ENCODE peak calls at places on chromosome 19, in five cellular contexts. One of them, this sample, is unnamed.

GRCh38 chr19:1145635-1146417 is 28.2 kb downstream of the SBNO2 start:
- DNase-seq in pancreas: no peak
- DNase-seq in aorta: no peak
- DNase-seq in IMR-90: no peak
- DNase-seq in left lung: no peak
- DNase-seq in this sample: no peak

GRCh38 chr19:58009301-58009665 is 6.7 kb upstream of the ZNF606 start:
- DNase-seq in pancreas: no peak
- DNase-seq in aorta: no peak
- DNase-seq in IMR-90: no peak
- DNase-seq in left lung: peak; percentile 35
- DNase-seq in this sample: no peak

GRCh38 chr19:45187421-45188100 is 9.0 kb downstream of the BLOC1S3 start:
- DNase-seq in pancreas: no peak
- DNase-seq in aorta: no peak
- DNase-seq in IMR-90: no peak
- DNase-seq in left lung: no peak
- DNase-seq in this sample: no peak

GRCh38 chr19:4567584-4568071 is 8.1 kb upstream of the SEMA6B start:
- DNase-seq in pancreas: peak; percentile 84
- DNase-seq in aorta: peak; percentile 87
- DNase-seq in IMR-90: peak; percentile 20
- DNase-seq in left lung: no peak
- DNase-seq in this sample: peak; percentile 62

GRCh38 chr19:48004236-48004635 is 9.8 kb downstream of the ELSPBP1 start:
- DNase-seq in pancreas: no peak
- DNase-seq in aorta: no peak
- DNase-seq in IMR-90: no peak
- DNase-seq in left lung: no peak
- DNase-seq in this sample: no peak

GRCh38 chr19:8259142-8259921 is 48.8 kb downstream of the CD320 start:
- DNase-seq in pancreas: peak; percentile 38
- DNase-seq in aorta: peak; percentile 40
- DNase-seq in IMR-90: no peak
- DNase-seq in left lung: peak; percentile 27
- DNase-seq in this sample: no peak

GRCh38 chr19:47020992-47021496 is 1.4 kb downstream of the NPAS1 start:
- DNase-seq in pancreas: peak; percentile 60
- DNase-seq in aorta: no peak
- DNase-seq in IMR-90: no peak
- DNase-seq in left lung: no peak
- DNase-seq in this sample: no peak

GRCh38 chr19:52248256-52248655 is 21.1 kb upstream of the ZNF766 start:
- DNase-seq in pancreas: peak; percentile 61
- DNase-seq in aorta: peak; percentile 82
- DNase-seq in IMR-90: peak; percentile 33
- DNase-seq in left lung: no peak
- DNase-seq in this sample: peak; percentile 14

GRCh38 chr19:46133101-46133627 is 8.7 kb upstream of the IGFL3 start:
- DNase-seq in pancreas: no peak
- DNase-seq in aorta: no peak
- DNase-seq in IMR-90: peak; percentile 97
- DNase-seq in left lung: no peak
- DNase-seq in this sample: no peak

GRCh38 chr19:47247308-47247990 is 8.9 kb upstream of the CCDC9 start:
- DNase-seq in pancreas: peak; percentile 93
- DNase-seq in aorta: peak; percentile 95
- DNase-seq in IMR-90: peak; percentile 75
- DNase-seq in left lung: peak; percentile 75
- DNase-seq in this sample: peak; percentile 71

GRCh38 chr19:33220115-33220514 is 5.5 kb downstream of the SLC7A10 start:
- DNase-seq in pancreas: no peak
- DNase-seq in aorta: no peak
- DNase-seq in IMR-90: no peak
- DNase-seq in left lung: no peak
- DNase-seq in this sample: no peak

GRCh38 chr19:20235156-20235555 is 68.1 kb downstream of the ZNF486 start:
- DNase-seq in pancreas: no peak
- DNase-seq in aorta: no peak
- DNase-seq in IMR-90: no peak
- DNase-seq in left lung: no peak
- DNase-seq in this sample: no peak

GRCh38 chr19:1073956-1074511 is 7.1 kb downstream of the ARHGAP45 start:
- DNase-seq in pancreas: no peak
- DNase-seq in aorta: peak; percentile 65
- DNase-seq in IMR-90: no peak
- DNase-seq in left lung: peak; percentile 31
- DNase-seq in this sample: no peak

GRCh38 chr19:48868196-48868886 is at the start of gene PLEKHA4:
- DNase-seq in pancreas: peak; percentile 72
- DNase-seq in aorta: peak; percentile 95
- DNase-seq in IMR-90: peak; percentile 49
- DNase-seq in left lung: peak; percentile 74
- DNase-seq in this sample: no peak

GRCh38 chr19:27901078-27901477 is 1311.9 kb downstream of the UQCRFS1 start:
- DNase-seq in pancreas: no peak
- DNase-seq in aorta: no peak
- DNase-seq in IMR-90: no peak
- DNase-seq in left lung: no peak
- DNase-seq in this sample: no peak
- H3K9me3 ChIP-seq in pancreas: no peaks in the 10 kb centered on the region
- H3K9me3 ChIP-seq in aorta: no peaks in the 10 kb centered on the region
- H3K9me3 ChIP-seq in IMR-90: peaks cover 41% of the 10 kb centered on the region
- H3K9me3 ChIP-seq in left lung: no peaks in the 10 kb centered on the region
- H3K9me3 ChIP-seq in this sample: no peaks in the 10 kb centered on the region

DNA sequence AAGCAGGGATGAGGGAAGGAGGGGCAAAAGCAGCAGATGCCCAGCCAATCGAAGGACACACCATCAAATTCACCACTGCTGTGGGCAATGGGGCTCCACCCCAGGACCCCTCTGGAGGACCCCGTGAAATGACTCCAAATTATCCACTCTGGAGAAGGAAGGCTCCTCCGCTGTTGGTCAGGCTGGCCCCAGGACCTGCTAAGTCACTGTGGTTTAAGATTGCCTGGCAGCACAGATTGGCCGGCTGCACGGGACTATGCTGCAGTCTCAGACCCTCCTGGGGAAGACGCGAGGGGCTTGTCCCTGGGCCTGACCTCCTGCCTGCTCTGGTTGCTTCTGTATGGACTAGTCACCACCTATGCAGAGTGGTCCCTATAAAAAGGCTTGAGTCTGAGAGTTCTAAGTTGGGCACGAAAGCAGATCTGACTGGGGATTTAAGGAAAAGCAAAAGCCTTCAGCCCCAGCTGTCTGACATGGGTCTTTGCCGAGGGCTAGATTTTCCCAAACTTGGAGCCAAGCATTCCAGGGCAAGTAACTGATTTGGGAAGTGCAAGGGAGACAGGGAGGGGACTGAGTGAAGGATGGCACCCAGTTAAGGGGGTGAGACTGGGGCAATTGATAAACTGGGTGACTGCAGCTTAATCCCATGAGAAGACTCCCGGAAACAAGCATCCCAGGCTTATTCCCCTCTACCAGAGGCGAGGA is 91.7 kb downstream of the TSHZ3 start:
- DNase-seq in pancreas: no peak
- DNase-seq in aorta: no peak
- DNase-seq in IMR-90: no peak
- DNase-seq in left lung: no peak
- DNase-seq in this sample: no peak
- H3K9me3 ChIP-seq in pancreas: no peaks in the 10 kb centered on the region
- H3K9me3 ChIP-seq in aorta: no peaks in the 10 kb centered on the region
- H3K9me3 ChIP-seq in IMR-90: no peaks in the 10 kb centered on the region
- H3K9me3 ChIP-seq in left lung: no peaks in the 10 kb centered on the region
- H3K9me3 ChIP-seq in this sample: no peaks in the 10 kb centered on the region

GRCh38 chr19:34824686-34825085 is 51.7 kb upstream of the ZNF599 start:
- DNase-seq in pancreas: no peak
- DNase-seq in aorta: no peak
- DNase-seq in IMR-90: no peak
- DNase-seq in left lung: no peak
- DNase-seq in this sample: no peak
- H3K9me3 ChIP-seq in pancreas: no peaks in the 10 kb centered on the region
- H3K9me3 ChIP-seq in aorta: peaks cover 1% of the 10 kb centered on the region
- H3K9me3 ChIP-seq in IMR-90: no peaks in the 10 kb centered on the region
- H3K9me3 ChIP-seq in left lung: no peaks in the 10 kb centered on the region
- H3K9me3 ChIP-seq in this sample: no peaks in the 10 kb centered on the region

DNA sequence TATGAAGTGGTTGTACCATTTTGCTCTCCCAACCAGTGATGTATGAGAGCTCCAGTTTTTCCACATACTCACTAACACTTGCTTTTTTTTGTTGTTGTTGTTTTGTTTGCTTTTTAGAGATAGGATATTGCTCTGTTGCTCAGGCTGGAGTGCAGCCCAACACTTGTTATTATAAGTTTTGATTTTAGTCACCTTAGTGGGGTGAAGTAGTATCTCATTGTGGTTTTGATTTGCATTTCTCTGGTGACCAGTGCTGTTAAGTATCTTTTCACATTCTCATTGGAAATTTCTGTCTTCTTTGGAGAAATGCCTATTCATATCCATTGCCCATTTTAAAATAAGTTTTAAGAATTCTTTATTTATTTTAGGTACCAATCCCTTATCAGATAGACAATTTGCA is 31.3 kb downstream of the CYP4F22 start:
- DNase-seq in pancreas: no peak
- DNase-seq in aorta: no peak
- DNase-seq in IMR-90: no peak
- DNase-seq in left lung: no peak
- DNase-seq in this sample: no peak
- H3K9me3 ChIP-seq in pancreas: no peaks in the 10 kb centered on the region
- H3K9me3 ChIP-seq in aorta: peaks cover 3% of the 10 kb centered on the region
- H3K9me3 ChIP-seq in IMR-90: peaks cover 2% of the 10 kb centered on the region
- H3K9me3 ChIP-seq in left lung: no peaks in the 10 kb centered on the region
- H3K9me3 ChIP-seq in this sample: no peaks in the 10 kb centered on the region

GRCh38 chr19:11300811-11301120 is 4.8 kb downstream of the TSPAN16 start:
- DNase-seq in pancreas: no peak
- DNase-seq in aorta: no peak
- DNase-seq in IMR-90: no peak
- DNase-seq in left lung: no peak
- DNase-seq in this sample: no peak

GRCh38 chr19:11306337-11306736 is 10.4 kb downstream of the TSPAN16 start:
- DNase-seq in pancreas: no peak
- DNase-seq in aorta: no peak
- DNase-seq in IMR-90: no peak
- DNase-seq in left lung: no peak
- DNase-seq in this sample: no peak

GRCh38 chr19:11299946-11300810 is 4.2 kb downstream of the TSPAN16 start:
- DNase-seq in pancreas: no peak
- DNase-seq in aorta: no peak
- DNase-seq in IMR-90: no peak
- DNase-seq in left lung: no peak
- DNase-seq in this sample: no peak

DNA sequence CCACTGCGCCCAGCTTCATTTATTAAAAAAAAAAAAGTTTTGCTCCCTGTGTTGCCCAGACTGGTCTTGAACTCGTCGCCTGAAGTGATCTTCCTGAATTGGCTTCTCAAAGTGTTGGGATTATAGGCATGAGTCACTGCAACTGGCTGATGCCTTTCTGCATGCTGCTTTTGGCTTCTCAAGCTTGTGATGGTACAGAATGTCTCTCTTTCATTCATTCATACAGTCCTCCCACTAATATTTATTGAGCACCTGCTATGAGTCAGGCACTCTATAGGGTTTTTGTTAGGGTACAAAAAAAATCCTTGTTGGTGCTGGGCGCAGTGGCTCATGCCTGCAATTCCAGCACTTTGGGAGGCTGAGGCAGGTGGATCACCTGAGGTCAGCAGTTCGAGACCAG is 9.0 kb downstream of the TSPAN16 start:
- DNase-seq in pancreas: no peak
- DNase-seq in aorta: no peak
- DNase-seq in IMR-90: no peak
- DNase-seq in left lung: no peak
- DNase-seq in this sample: no peak
- H3K9me3 ChIP-seq in pancreas: no peaks in the 10 kb centered on the region
- H3K9me3 ChIP-seq in aorta: no peaks in the 10 kb centered on the region
- H3K9me3 ChIP-seq in IMR-90: no peaks in the 10 kb centered on the region
- H3K9me3 ChIP-seq in left lung: no peaks in the 10 kb centered on the region
- H3K9me3 ChIP-seq in this sample: no peaks in the 10 kb centered on the region

GRCh38 chr19:38949580-38950367 is 19.0 kb downstream of the MRPS12 start:
- DNase-seq in pancreas: peak; percentile 89
- DNase-seq in aorta: peak; percentile 95
- DNase-seq in IMR-90: peak; percentile 25
- DNase-seq in left lung: peak; percentile 87
- DNase-seq in this sample: peak; percentile 62

GRCh38 chr19:38956264-38956663 is 19.3 kb downstream of the FBXO17 start:
- DNase-seq in pancreas: no peak
- DNase-seq in aorta: no peak
- DNase-seq in IMR-90: no peak
- DNase-seq in left lung: no peak
- DNase-seq in this sample: no peak

GRCh38 chr19:38951187-38951586 is 20.4 kb downstream of the MRPS12 start:
- DNase-seq in pancreas: no peak
- DNase-seq in aorta: no peak
- DNase-seq in IMR-90: no peak
- DNase-seq in left lung: no peak
- DNase-seq in this sample: no peak

GRCh38 chr19:38953677-38954076 is 21.9 kb downstream of the FBXO17 start:
- DNase-seq in pancreas: no peak
- DNase-seq in aorta: no peak
- DNase-seq in IMR-90: no peak
- DNase-seq in left lung: no peak
- DNase-seq in this sample: no peak

DNA sequence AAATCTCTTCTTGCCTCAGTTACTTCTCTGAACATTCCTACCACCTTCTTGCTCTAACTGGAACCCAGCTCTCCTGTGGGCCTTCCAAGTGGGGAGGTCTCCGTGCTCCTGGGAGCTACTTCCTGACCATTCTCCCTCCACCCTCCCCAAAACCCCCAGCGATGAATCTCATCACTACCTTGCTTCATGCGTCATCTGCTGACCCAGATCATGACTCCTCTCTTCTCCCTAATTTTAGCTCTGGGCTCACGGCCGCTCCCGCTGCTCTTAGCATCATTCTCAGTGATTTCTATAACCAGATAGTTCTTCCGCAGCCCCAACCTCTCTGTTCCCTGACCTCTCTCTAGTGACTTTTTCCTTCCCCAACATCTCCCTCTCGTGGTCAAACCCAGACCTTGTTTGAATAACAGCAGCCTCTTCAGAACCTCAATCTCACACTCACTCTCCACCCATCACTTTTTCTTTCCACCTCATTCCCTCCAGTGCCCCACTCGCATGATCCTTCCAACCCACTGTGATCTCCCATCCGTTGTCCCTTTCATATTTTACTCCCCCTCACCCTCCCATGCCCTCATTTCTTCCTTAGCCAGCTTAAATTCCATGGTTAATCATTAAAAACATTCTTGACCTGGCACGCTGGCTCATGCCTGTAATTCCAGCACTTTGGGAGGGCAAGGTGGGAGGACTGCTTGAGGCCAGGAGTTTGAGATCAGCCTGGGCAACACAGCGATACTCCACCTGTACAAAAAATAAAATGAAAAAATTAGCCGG is 21.8 kb downstream of the MRPS12 start:
- DNase-seq in pancreas: no peak
- DNase-seq in aorta: no peak
- DNase-seq in IMR-90: peak; percentile 16
- DNase-seq in left lung: no peak
- DNase-seq in this sample: no peak
- H3K9me3 ChIP-seq in pancreas: no peaks in the 10 kb centered on the region
- H3K9me3 ChIP-seq in aorta: no peaks in the 10 kb centered on the region
- H3K9me3 ChIP-seq in IMR-90: no peaks in the 10 kb centered on the region
- H3K9me3 ChIP-seq in left lung: no peaks in the 10 kb centered on the region
- H3K9me3 ChIP-seq in this sample: no peaks in the 10 kb centered on the region

This sample was measured in T-helper 17 cell.